ENCODE peak calls at places on chromosomes 2 and 18, in five cellular contexts. A, R, V, K and J are unnamed samples.

GRCh38 chr2:218745559-218746469 is 35.2 kb downstream of the TTLL4 start:
- DNase-seq in A (no peak), R (peak; percentile 91), K (peak; percentile 12), V (no peak), J (no peak)

GRCh38 chr2:143390185-143390584 is 261.0 kb downstream of the ARHGAP15 start:
- DNase-seq in K (no peak), V (no peak), R (no peak), A (no peak), J (peak; percentile 83)

GRCh38 chr2:62192811-62193210 is 3.1 kb upstream of the B3GNT2 start:
- DNase-seq in A (no peak), R (no peak), K (no peak), V (no peak), J (no peak)

GRCh38 chr2:57882895-57883515 is 163.6 kb upstream of the VRK2 start:
- DNase-seq in K (no peak), A (peak; percentile 72), V (no peak), R (no peak), J (no peak)

GRCh38 chr2:60966465-60967405 is 50.8 kb upstream of the PEX13 start:
- DNase-seq in R (no peak), V (no peak), A (no peak), K (no peak), J (no peak)

GRCh38 chr18:43525149-43525548 is 247.9 kb upstream of the SYT4 start:
- DNase-seq in V (no peak), R (no peak), A (no peak), K (no peak), J (no peak)

GRCh38 chr2:232502901-232503791 is 15.5 kb upstream of the ECEL1 start:
- DNase-seq in A (peak; percentile 46), V (peak; percentile 84), R (peak; percentile 35), K (no peak), J (no peak)

GRCh38 chr2:19358242-19359020 is at the start of gene OSR1:
- DNase-seq in V (peak; percentile 93), R (no peak), A (peak; percentile 69), K (no peak), J (peak; percentile 77)

GRCh38 chr2:165593081-165593480 is 123.6 kb downstream of the CSRNP3 start:
- DNase-seq in R (no peak), A (no peak), V (no peak), K (no peak), J (no peak)

GRCh38 chr2:129055829-129056228 is 737.2 kb upstream of the HS6ST1 start:
- DNase-seq in A (no peak), V (no peak), K (no peak), R (no peak), J (no peak)

GRCh38 chr2:190649035-190649797 is at the start of gene NAB1:
- DNase-seq in A (peak; percentile 52), R (peak; percentile 37), K (no peak), V (peak; percentile 81), J (peak; percentile 46)

GRCh38 chr18:51522821-51523220 is 325.3 kb upstream of the MEX3C start:
- DNase-seq in A (peak; percentile 9), R (no peak), K (no peak), V (no peak), J (no peak)

GRCh38 chr2:160210599-160211138 is 10.6 kb upstream of the ITGB6 start:
- DNase-seq in V (peak; percentile 80), R (no peak), A (peak; percentile 86), K (peak; percentile 68), J (peak; percentile 78)

GRCh38 chr2:203714112-203714511 is 7.7 kb downstream of the CD28 start:
- DNase-seq in A (no peak), V (no peak), R (no peak), K (no peak), J (no peak)

GRCh38 chr2:3738454-3738853 is 35.1 kb downstream of the DCDC2C start:
- DNase-seq in K (peak; percentile 34), V (peak; percentile 72), R (no peak), A (peak; percentile 63), J (peak; percentile 85)
- TF ChIP-seq CTCF in K (peak; percentile 62), V (peak; percentile 57), R (no peak), A (peak; percentile 54), J (peak; percentile 46)

GRCh38 chr2:181234429-181235410 is 222.5 kb upstream of the ITGA4 start:
- DNase-seq in K (no peak), A (no peak), V (no peak), R (no peak), J (no peak)
- H3K4me3 ChIP-seq in K (no peak overlapping the region), A (no peak overlapping the region), V (no peak overlapping the region), R (no peak overlapping the region), J (no peak overlapping the region)

GRCh38 chr2:53498210-53498609 is 269.4 kb upstream of the CHAC2 start:
- DNase-seq in A (no peak), R (no peak), V (no peak), K (no peak), J (no peak)
- H3K27ac ChIP-seq in A (no peak overlapping the region), R (no peak overlapping the region), V (no peak overlapping the region), K (no peak overlapping the region), J (no peak overlapping the region)

DNA sequence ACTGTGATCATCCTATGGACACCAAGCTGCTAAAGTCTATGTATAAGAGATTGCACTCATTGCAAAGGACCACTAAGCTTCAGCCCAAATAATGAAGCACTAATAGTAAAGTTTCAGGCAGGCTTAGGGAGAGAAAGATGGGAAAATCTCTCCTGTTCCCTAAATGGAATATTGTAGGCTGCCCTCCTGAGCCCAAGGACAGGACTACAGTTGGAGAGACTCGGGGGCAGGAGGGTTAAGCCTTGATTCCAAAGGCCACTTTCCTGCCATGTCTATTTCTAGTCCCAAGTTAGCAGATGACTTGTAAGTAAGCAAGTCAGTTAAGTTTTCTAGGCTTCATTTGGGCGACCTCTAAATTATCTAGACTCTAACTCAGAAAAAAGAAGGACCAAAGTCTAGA is 9.0 kb downstream of the TMEM247 start:
- DNase-seq in K (no peak), R (no peak), A (no peak), V (no peak), J (no peak)
- TF ChIP-seq CTCF in K (peak; percentile 22), R (no peak), A (no peak), V (peak; percentile 14), J (no peak)

GRCh38 chr2:237858294-237859081 is 935 bp upstream of the RAMP1 start:
- DNase-seq in V (peak; percentile 86), K (no peak), A (peak; percentile 72), R (peak; percentile 83), J (peak; percentile 81)

GRCh38 chr2:237860273-237860935 is 981 bp downstream of the RAMP1 start:
- DNase-seq in R (no peak), A (no peak), K (no peak), V (no peak), J (no peak)

GRCh38 chr2:237857791-237858190 is 1.6 kb upstream of the RAMP1 start:
- DNase-seq in K (no peak), V (no peak), A (no peak), R (no peak), J (no peak)

GRCh38 chr2:237859533-237860272 is at the start of gene RAMP1:
- DNase-seq in A (no peak), V (peak; percentile 45), R (no peak), K (no peak), J (no peak)

DNA sequence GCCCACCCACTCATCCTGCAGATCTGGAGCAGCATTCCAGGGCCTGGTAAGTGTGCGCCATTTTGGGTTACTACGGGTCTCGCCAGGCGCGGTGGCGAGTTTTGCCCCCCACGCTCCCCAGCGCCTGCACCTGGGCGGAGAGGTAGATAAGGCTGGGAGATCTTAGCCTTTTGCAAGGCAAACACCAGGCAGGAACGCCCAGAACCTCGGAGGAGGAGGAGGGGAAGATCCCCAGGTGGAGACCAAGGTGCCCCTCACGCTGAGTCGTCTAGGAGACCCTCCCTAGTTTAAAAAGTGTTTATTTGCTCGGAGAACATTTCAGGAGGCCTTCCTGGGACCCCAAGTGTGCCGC is 365 bp upstream of the RAMP1 start:
- DNase-seq in K (no peak), V (no peak), R (no peak), A (no peak), J (no peak)
- H3K4me3 ChIP-seq in K (peak overlapping the region; percentile 71), V (peak overlapping the region; percentile 45), R (peak overlapping the region; percentile 61), A (no peak overlapping the region), J (no peak overlapping the region)

GRCh38 chr2:150909090-150909489 is 352.6 kb downstream of the RBM43 start:
- DNase-seq in V (no peak), K (no peak), A (no peak), R (no peak), J (no peak)
- H3K27ac ChIP-seq in V (no peak overlapping the region), K (no peak overlapping the region), A (no peak overlapping the region), R (no peak overlapping the region), J (no peak overlapping the region)

GRCh38 chr18:59279722-59280121 is 6.5 kb upstream of the RAX start:
- DNase-seq in V (no peak), R (no peak), A (no peak), K (no peak), J (peak; percentile 94)
- TF ChIP-seq CTCF in V (no peak), R (no peak), A (no peak), K (no peak), J (no peak)

GRCh38 chr2:9136997-9137819 is 69.4 kb upstream of the ASAP2 start:
- DNase-seq in V (no peak), A (no peak), R (no peak), K (no peak), J (no peak)
- H3K4me3 ChIP-seq in V (no peak overlapping the region), A (no peak overlapping the region), R (no peak overlapping the region), K (no peak overlapping the region), J (no peak overlapping the region)